ENCODE peak calls at places on chromosomes 12 and 14, in seven cellular contexts. W, D, P, V, K, Z and B are unnamed samples.
A peak's percentile ranks its signal among the peaks of the same experiment; 100 is the strongest.

GRCh38 chr14:66085662-66086061 is 400.5 kb upstream of the CCDC196 start:
- DNase-seq in W (no peak), D (no peak), P (no peak), V (no peak), K (no peak), Z (no peak), B (no peak)

GRCh38 chr14:104776961-104777807 is 18.4 kb downstream of the AKT1 start:
- DNase-seq in W (no peak), D (no peak), P (no peak), V (peak; percentile 30), K (no peak), Z (no peak), B (no peak)

GRCh38 chr12:22678175-22678574 is 53.2 kb downstream of the ETNK1 start:
- DNase-seq in W (no peak), D (no peak), P (no peak), V (no peak), K (no peak), Z (no peak), B (no peak)

GRCh38 chr14:65840118-65840751 is 427.7 kb downstream of the FUT8 start:
- DNase-seq in W (no peak), D (no peak), P (no peak), V (no peak), K (no peak), Z (no peak), B (no peak)

GRCh38 chr12:23816394-23816851 is 133.0 kb downstream of the SOX5 start:
- DNase-seq in W (no peak), D (no peak), P (no peak), V (no peak), K (no peak), Z (no peak), B (no peak)

GRCh38 chr14:54653764-54654469 is 87.0 kb downstream of the SAMD4A start:
- DNase-seq in W (peak; percentile 79), D (no peak), P (peak; percentile 81), V (peak; percentile 42), K (no peak), Z (peak; percentile 93), B (peak; percentile 75)

GRCh38 chr12:5102261-5102789 is 58.6 kb downstream of the KCNA5 start:
- DNase-seq in W (peak; percentile 77), D (no peak), P (no peak), V (no peak), K (no peak), Z (no peak), B (no peak)

GRCh38 chr12:103498990-103499389 is 3.2 kb upstream of the C12orf42 start:
- DNase-seq in W (no peak), D (no peak), P (no peak), V (no peak), K (no peak), Z (no peak), B (no peak)

GRCh38 chr12:12528361-12529092 is 34.1 kb downstream of the DUSP16 start:
- DNase-seq in W (no peak), D (no peak), P (no peak), V (no peak), K (no peak), Z (no peak), B (no peak)

GRCh38 chr12:9756174-9756573 is 4.5 kb downstream of the CD69 start:
- DNase-seq in W (no peak), D (no peak), P (no peak), V (no peak), K (no peak), Z (no peak), B (no peak)

GRCh38 chr12:68119250-68119649 is 40.3 kb downstream of the IFNG start:
- DNase-seq in W (no peak), D (no peak), P (no peak), V (no peak), K (no peak), Z (no peak), B (no peak)

GRCh38 chr12:31874961-31875608 is 84.1 kb upstream of the RESF1 start:
- DNase-seq in W (peak; percentile 21), D (peak; percentile 68), P (peak; percentile 49), V (no peak), K (peak; percentile 40), Z (peak; percentile 95), B (peak; percentile 84)

GRCh38 chr12:94458882-94459772 is 540 bp downstream of the CEP83 start:
- DNase-seq in W (no peak), D (no peak), P (no peak), V (no peak), K (no peak), Z (peak; percentile 44), B (no peak)

GRCh38 chr12:76300297-76300665 is 47.9 kb downstream of the BBS10 start:
- DNase-seq in W (no peak), D (no peak), P (no peak), V (no peak), K (no peak), Z (no peak), B (no peak)

GRCh38 chr14:74085047-74085637 is 386 bp downstream of the LIN52 start:
- DNase-seq in W (peak; percentile 45), D (no peak), P (no peak), V (peak; percentile 73), K (no peak), Z (peak; percentile 77), B (no peak)

GRCh38 chr14:100535287-100536131 is 51.7 kb downstream of the BEGAIN start:
- DNase-seq in W (no peak), D (peak; percentile 10), P (no peak), V (no peak), K (no peak), Z (no peak), B (peak; percentile 52)

GRCh38 chr14:59464651-59465569 is at the start of gene GPR135:
- DNase-seq in W (peak; percentile 58), D (peak; percentile 66), P (no peak), V (peak; percentile 89), K (peak; percentile 19), Z (peak; percentile 59), B (peak; percentile 92)

GRCh38 chr12:101045486-101046474 is 164.3 kb downstream of the SLC5A8 start:
- DNase-seq in W (no peak), D (no peak), P (no peak), V (no peak), K (no peak), Z (peak; percentile 59), B (no peak)

GRCh38 chr14:104603623-104604401 is 760 bp downstream of the TMEM179 start:
- DNase-seq in W (no peak), D (no peak), P (no peak), V (no peak), K (no peak), Z (no peak), B (no peak)

GRCh38 chr12:8784464-8784863 is 38.0 kb upstream of the A2ML1 start:
- DNase-seq in W (no peak), D (no peak), P (no peak), V (no peak), K (no peak), Z (no peak), B (no peak)

GRCh38 chr14:105945891-105946290 is 419.5 kb downstream of the TMEM121 start:
- DNase-seq in W (no peak), D (peak; percentile 36), P (no peak), V (no peak), K (no peak), Z (no peak), B (no peak)